ENCODE peak calls at places on chromosomes 16 and 17, in five cellular contexts. W is HepG2, T is H1, M is GM12878, E is HCT116. Q is an unnamed sample.

GRCh38 chr17:75941442-75941819 is 589 bp upstream of the FBF1 start:
- DNase-seq in W (no peak), T (no peak), M (no peak), E (no peak), Q (no peak)

GRCh38 chr17:74190154-74190553 is 13.3 kb upstream of the RPL38 start:
- DNase-seq in W (peak), T (no peak), M (no peak), E (peak), Q (peak)

GRCh38 chr17:64315032-64315490 is 52.0 kb upstream of the TEX2 start:
- DNase-seq in W (no peak), T (no peak), M (no peak), E (no peak), Q (no peak)

GRCh38 chr17:35342207-35342744 is 31.1 kb downstream of the SLFN11 start:
- DNase-seq in W (no peak), T (no peak), M (no peak), E (no peak), Q (no peak)

GRCh38 chr17:78375401-78376079 is 2.9 kb upstream of the PGS1 start:
- DNase-seq in W (peak), T (no peak), M (no peak), E (no peak), Q (no peak)

GRCh38 chr17:80512233-80512632 is 32.4 kb upstream of the RPTOR start:
- DNase-seq in W (no peak), T (no peak), M (no peak), E (no peak), Q (no peak)

GRCh38 chr16:13770436-13770835 is 149.5 kb upstream of the ERCC4 start:
- DNase-seq in W (no peak), T (no peak), M (no peak), E (no peak), Q (no peak)

GRCh38 chr17:36592711-36593321 is 1.1 kb downstream of the DHRS11 start:
- DNase-seq in W (peak), T (no peak), M (no peak), E (no peak), Q (no peak)

GRCh38 chr16:27721548-27722265 is 171.8 kb downstream of the KATNIP start:
- DNase-seq in W (peak), T (no peak), M (no peak), E (no peak), Q (no peak)

GRCh38 chr16:81158964-81159363 is 62.8 kb upstream of the GCSH start:
- DNase-seq in W (peak), T (no peak), M (no peak), E (no peak), Q (no peak)

GRCh38 chr17:34386925-34387550 is 24.0 kb upstream of the CCL1 start:
- DNase-seq in W (no peak), T (no peak), M (no peak), E (no peak), Q (no peak)

GRCh38 chr17:81510798-81511549 is 1.6 kb downstream of the ACTG1 start:
- DNase-seq in W (no peak), T (no peak), M (no peak), E (no peak), Q (peak)

GRCh38 chr16:51302042-51302441 is 151.0 kb upstream of the SALL1 start:
- DNase-seq in W (no peak), T (no peak), M (no peak), E (no peak), Q (no peak)

GRCh38 chr17:16243385-16243784 is 26.4 kb downstream of the PIGL start:
- DNase-seq in W (no peak), T (no peak), M (no peak), E (no peak), Q (no peak)

GRCh38 chr17:39739020-39739884 is 1.5 kb downstream of the GRB7 start:
- DNase-seq in W (peak), T (no peak), M (no peak), E (peak), Q (peak)

GRCh38 chr16:78579020-78579419 is 479.6 kb downstream of the WWOX start:
- DNase-seq in W (no peak), T (no peak), M (no peak), E (no peak), Q (no peak)

GRCh38 chr16:75244844-75245758 is 6.3 kb downstream of the BCAR1 start:
- DNase-seq in W (peak), T (peak), M (no peak), E (no peak), Q (no peak)

GRCh38 chr17:49861150-49861884 is 13.4 kb upstream of the TAC4 start:
- DNase-seq in W (peak), T (no peak), M (no peak), E (no peak), Q (peak)

GRCh38 chr16:704552-705380 is 835 bp downstream of the FBXL16 start:
- DNase-seq in W (no peak), T (no peak), M (no peak), E (no peak), Q (no peak)

GRCh38 chr17:29241015-29241963 is 5.4 kb upstream of the CRYBA1 start:
- DNase-seq in W (peak), T (peak), M (no peak), E (peak), Q (peak)

GRCh38 chr17:50507871-50508572 is at the start of gene MYCBPAP:
- DNase-seq in W (no peak), T (peak), M (peak), E (no peak), Q (peak)

GRCh38 chr17:56290486-56291118 is 137.3 kb downstream of the ANKFN1 start:
- DNase-seq in W (no peak), T (no peak), M (no peak), E (no peak), Q (no peak)

GRCh38 chr16:87469186-87469585 is 23.6 kb downstream of the ZCCHC14 start:
- DNase-seq in W (no peak), T (no peak), M (no peak), E (no peak), Q (no peak)

GRCh38 chr16:1823821-1824220 is 2.8 kb downstream of the HAGH start:
- DNase-seq in W (peak), T (no peak), M (no peak), E (no peak), Q (peak)

DNA sequence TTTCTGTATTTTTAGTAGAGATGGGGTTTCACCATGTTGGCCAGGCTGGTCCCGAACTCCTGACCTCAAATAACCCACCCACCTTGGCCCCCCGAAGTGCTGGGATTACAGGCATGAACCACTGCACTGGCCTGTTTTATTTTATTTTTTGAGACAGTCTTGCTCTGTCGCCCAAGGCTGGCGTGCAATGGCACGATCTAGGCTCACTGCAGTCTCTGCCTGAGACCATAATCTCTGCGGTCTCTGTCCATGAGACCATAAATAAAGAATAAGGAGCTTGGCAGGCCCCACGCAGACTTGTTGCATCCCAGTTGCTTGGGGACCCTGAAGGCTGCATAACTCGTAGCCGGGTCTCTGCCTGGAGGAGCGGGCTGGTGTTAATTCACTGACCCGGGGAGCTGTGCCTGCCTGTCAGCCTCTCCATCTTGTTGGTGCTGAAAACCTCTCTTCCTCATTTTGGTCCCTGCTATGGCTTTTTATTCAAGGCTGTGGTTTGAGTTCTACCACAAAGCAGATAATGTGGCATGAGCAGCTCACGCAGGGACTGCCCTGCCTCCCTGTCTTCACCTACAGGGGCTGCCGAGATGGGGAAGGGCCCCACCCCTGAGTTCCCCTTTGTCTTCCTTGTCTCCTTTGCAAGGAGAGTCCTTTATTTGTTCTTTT is 82.1 kb downstream of the MSI2 start:
- DNase-seq in W (no peak), T (no peak), M (peak), E (no peak), Q (no peak)
- TF ChIP-seq JUND in W (no peak), T (no peak), M (no peak), E (no peak), Q (no peak)

GRCh38 chr16:3119286-3119685 is 6.9 kb downstream of the ZNF205 start:
- DNase-seq in W (no peak), T (no peak), M (no peak), E (no peak), Q (no peak)

GRCh38 chr16:3121843-3122467 is 9.6 kb downstream of the ZNF205 start:
- DNase-seq in W (no peak), T (no peak), M (no peak), E (no peak), Q (no peak)

GRCh38 chr16:3119701-3120408 is 7.5 kb downstream of the ZNF205 start:
- DNase-seq in W (no peak), T (no peak), M (no peak), E (no peak), Q (no peak)

GRCh38 chr16:3118846-3119245 is 6.5 kb downstream of the ZNF205 start:
- DNase-seq in W (no peak), T (no peak), M (no peak), E (no peak), Q (no peak)

GRCh38 chr16:3120435-3120834 is 8.0 kb downstream of the ZNF205 start:
- DNase-seq in W (no peak), T (no peak), M (no peak), E (no peak), Q (no peak)
- TF ChIP-seq JUND in W (no peak), T (no peak), M (no peak), E (no peak), Q (no peak)

DNA sequence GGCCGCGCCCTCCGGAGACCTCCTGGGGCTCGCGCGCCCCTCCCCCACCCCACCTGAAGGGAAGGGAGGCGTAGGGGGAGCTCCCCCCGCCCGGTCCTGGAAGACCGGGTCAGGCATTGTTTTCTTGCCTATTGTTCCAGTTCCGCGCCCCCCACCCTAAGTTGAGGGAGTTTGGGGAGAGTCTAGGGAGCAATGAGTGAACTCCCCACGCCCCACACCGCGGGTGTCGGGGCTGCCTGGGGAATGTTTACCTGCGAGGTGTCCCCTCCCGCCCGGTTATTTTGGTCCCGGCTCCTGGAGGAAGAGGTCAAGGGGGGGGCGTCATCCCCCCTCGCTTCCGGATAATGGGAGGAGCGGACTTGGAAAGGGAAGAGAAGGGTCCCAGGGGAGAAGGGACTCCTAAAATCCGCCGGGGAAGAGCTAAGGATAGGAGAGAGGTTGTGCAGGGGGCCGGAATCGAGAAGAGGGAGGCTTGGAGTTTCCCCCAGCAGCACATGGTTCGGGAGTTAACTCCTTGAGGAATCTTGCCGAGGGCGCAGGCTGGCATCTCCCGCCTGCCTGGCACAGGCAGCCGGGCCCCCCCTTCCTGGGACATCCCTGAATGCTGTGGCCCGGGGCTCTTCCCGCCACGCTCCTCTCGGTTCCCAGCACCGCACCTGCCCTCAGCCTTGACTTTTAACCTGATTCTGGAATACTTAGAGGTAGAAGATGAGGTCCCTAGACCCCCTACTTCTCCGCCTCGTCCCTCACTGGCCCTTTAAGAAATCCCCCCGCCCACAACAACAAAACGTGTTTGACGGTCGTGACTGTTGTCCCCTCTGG is 941 bp downstream of the MLLT6 start:
- DNase-seq in W (peak), T (no peak), M (no peak), E (no peak), Q (peak)
- TF ChIP-seq JUND in W (no peak), T (no peak), M (no peak), E (no peak), Q (no peak)

GRCh38 chr16:12573730-12574383 is 229.8 kb downstream of the CPPED1 start:
- DNase-seq in W (peak), T (peak), M (no peak), E (peak), Q (peak)
- TF ChIP-seq JUND in W (no peak), T (no peak), M (no peak), E (no peak), Q (no peak)

GRCh38 chr17:4436846-4437245 is 3.1 kb downstream of the SPNS3 start:
- DNase-seq in W (no peak), T (no peak), M (no peak), E (no peak), Q (no peak)
- TF ChIP-seq JUND in W (no peak), T (no peak), M (no peak), E (no peak), Q (no peak)

DNA sequence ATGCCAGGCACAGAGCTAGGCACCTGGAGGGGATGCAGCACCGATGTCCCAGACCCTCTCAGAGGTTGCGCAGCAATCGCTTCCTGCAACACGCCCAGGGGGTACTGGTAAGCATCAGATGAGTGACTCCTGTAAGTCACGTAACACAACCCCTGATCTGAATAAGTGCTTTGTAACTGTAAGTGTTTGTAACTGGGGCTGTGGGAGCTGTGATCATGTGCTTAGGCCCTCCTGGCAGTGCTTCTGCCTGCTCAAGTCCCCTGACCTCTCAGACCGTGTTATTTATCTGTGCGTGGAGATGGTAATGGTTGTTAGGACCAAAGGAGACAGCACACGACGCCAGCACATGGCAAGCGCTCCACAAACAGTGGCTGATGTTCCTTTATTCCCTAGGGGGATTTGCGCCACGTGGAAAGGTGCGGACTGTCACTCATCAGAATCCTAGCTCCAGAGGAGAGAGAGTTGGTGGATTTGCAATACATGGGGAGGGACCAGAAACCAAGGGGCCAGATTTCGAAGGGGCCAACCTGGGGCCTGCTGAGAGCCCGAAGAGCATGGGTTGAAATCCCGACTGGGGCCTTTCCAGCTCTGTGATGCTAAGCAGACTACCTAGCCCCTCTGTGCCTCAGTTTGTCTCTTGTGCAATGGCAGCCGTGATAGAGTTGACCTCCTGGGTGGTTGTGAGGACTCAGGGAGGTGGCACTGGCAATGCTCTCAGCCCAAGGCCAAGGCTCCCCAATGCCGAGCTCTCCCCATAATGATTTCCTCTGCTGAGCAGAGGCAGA is 151.8 kb downstream of the IRF8 start:
- DNase-seq in W (no peak), T (no peak), M (no peak), E (no peak), Q (no peak)
- TF ChIP-seq JUND in W (no peak), T (no peak), M (no peak), E (no peak), Q (no peak)

GRCh38 chr16:47136101-47136820 is 7.5 kb downstream of the NETO2 start:
- DNase-seq in W (peak), T (no peak), M (no peak), E (peak), Q (no peak)
- TF ChIP-seq JUND in W (no peak), T (no peak), M (no peak), E (peak), Q (no peak)

DNA sequence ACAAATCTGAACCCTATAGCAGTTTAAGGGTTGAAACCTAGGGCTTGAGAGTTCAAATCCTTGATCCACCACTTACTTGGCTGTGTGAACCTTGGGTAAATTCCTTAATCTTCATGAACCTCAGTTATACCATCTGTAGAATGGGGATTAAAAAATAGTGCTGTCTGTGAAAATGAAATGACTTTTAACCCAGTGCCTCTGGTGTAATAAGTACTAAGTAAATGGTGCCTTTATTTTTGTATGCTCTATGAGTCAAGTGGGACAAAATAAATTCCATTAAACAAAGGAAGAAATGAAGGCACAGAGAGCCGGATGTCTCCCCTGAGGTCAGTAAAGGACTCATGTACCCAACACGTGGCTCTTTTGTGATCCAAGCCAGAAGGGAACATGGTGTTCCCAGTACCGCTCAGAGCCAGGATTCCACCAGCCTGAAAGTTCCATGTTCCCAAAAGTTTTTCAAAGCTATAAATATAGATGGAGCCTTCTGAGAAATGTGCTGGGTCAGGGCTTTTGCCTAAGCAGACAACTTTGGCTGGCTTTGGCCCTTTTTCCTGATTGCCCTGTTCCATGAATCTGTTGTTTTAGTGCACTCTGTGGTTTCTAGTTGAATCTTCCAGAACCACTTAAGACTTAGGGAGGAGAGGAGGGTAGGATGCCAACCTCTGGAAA is 128.7 kb upstream of the HS3ST2 start:
- DNase-seq in W (no peak), T (no peak), M (no peak), E (no peak), Q (no peak)
- TF ChIP-seq JUND in W (no peak), T (no peak), M (no peak), E (no peak), Q (no peak)

GRCh38 chr17:65487990-65488389 is 73.5 kb downstream of the AXIN2 start:
- DNase-seq in W (no peak), T (no peak), M (no peak), E (no peak), Q (no peak)

GRCh38 chr17:65489413-65490170 is 71.9 kb downstream of the AXIN2 start:
- DNase-seq in W (no peak), T (no peak), M (no peak), E (no peak), Q (no peak)

GRCh38 chr17:65488665-65489064 is 72.8 kb downstream of the AXIN2 start:
- DNase-seq in W (no peak), T (no peak), M (no peak), E (no peak), Q (no peak)

GRCh38 chr17:65485388-65486299 is 75.8 kb downstream of the AXIN2 start:
- DNase-seq in W (no peak), T (no peak), M (no peak), E (no peak), Q (peak)

GRCh38 chr17:65487161-65487560 is 74.3 kb downstream of the AXIN2 start:
- DNase-seq in W (no peak), T (no peak), M (no peak), E (no peak), Q (no peak)
- TF ChIP-seq JUND in W (no peak), T (no peak), M (no peak), E (no peak), Q (no peak)